ENCODE peak calls at places on chromosome 22, in ten cellular contexts. A is WTC11; B is stimulated activated CD8-positive, alpha-beta memory T cell treated with anti-CD3 and anti-CD28 coated beads, Interleukin-7, amount 100 ng/mL, for 24 hours; G is CD4-positive, alpha-beta T cell; W is AG09309; L is NAMALWA; R is sigmoid colon; U is GM03348; F is choroid plexus epithelial cell; V is cardiac fibroblast. S is an unnamed sample.

GRCh38 chr22:34914871-34915270 is 151.1 kb upstream of the ISX start:
- DNase-seq in G (no peak), B (no peak), U (no peak), W (no peak), R (no peak), L (no peak), F (no peak), V (no peak), A (no peak), S (no peak)

GRCh38 chr22:27597703-27598444 is 203.7 kb downstream of the MN1 start:
- DNase-seq in B (no peak), A (no peak), V (peak), G (no peak), W (no peak), R (no peak), F (peak), L (peak), U (no peak), S (no peak)

GRCh38 chr22:44023404-44024287 is 456 bp upstream of the PARVB start:
- DNase-seq in R (no peak), F (no peak), B (no peak), U (peak), G (no peak), L (peak), A (peak), V (peak), W (no peak), S (no peak)

GRCh38 chr22:19745155-19746133 is 15.1 kb upstream of the TBX1 start:
- DNase-seq in R (no peak), B (no peak), A (no peak), W (no peak), G (no peak), U (no peak), F (no peak), V (no peak), L (no peak), S (no peak)

GRCh38 chr22:45831394-45831793 is 145.6 kb downstream of the WNT7B start:
- DNase-seq in W (no peak), V (peak), B (no peak), A (no peak), U (peak), L (peak), G (no peak), F (peak), R (no peak), S (no peak)

GRCh38 chr22:26103023-26103422 is 66.2 kb upstream of the SEZ6L start:
- DNase-seq in B (no peak), R (no peak), G (no peak), L (no peak), W (no peak), V (no peak), A (no peak), F (no peak), U (no peak), S (no peak)

GRCh38 chr22:42203609-42204008 is 66.8 kb downstream of the TCF20 start:
- DNase-seq in V (no peak), G (no peak), W (no peak), U (no peak), R (no peak), B (no peak), F (no peak), A (no peak), L (no peak), S (no peak)

GRCh38 chr22:44304906-44305305 is 7.8 kb downstream of the SHISAL1 start:
- DNase-seq in A (no peak), B (no peak), G (no peak), U (no peak), R (no peak), V (no peak), L (no peak), F (no peak), W (no peak), S (no peak)

GRCh38 chr22:46079861-46080821 is 70.2 kb upstream of the PPARA start:
- DNase-seq in B (no peak), W (peak), G (no peak), U (peak), R (peak), L (no peak), A (peak), V (peak), F (no peak), S (no peak)

GRCh38 chr22:46845281-46846153 is 83.1 kb downstream of the TBC1D22A start:
- DNase-seq in A (no peak), F (peak), R (no peak), W (no peak), L (no peak), V (peak), G (no peak), B (no peak), U (peak), S (no peak)

GRCh38 chr22:41230399-41230785 is 10.3 kb downstream of the CHADL start:
- DNase-seq in F (no peak), L (no peak), B (no peak), R (no peak), G (no peak), V (no peak), A (no peak), W (no peak), U (no peak), S (no peak)

GRCh38 chr22:30876221-30876751 is 92.3 kb downstream of the MORC2 start:
- DNase-seq in U (no peak), L (no peak), R (peak), G (no peak), A (peak), V (no peak), F (no peak), B (no peak), W (no peak), S (no peak)

GRCh38 chr22:27193636-27194035 is 536.2 kb downstream of the MIAT start:
- DNase-seq in U (no peak), L (no peak), R (no peak), V (no peak), A (no peak), W (no peak), B (no peak), F (no peak), G (no peak), S (no peak)

GRCh38 chr22:46429327-46429853 is 93.9 kb downstream of the TRMU start:
- DNase-seq in R (no peak), A (no peak), V (no peak), L (no peak), B (no peak), F (no peak), U (no peak), W (no peak), G (no peak), S (no peak)

GRCh38 chr22:44710474-44711235 is 8.7 kb downstream of the PRR5 start:
- DNase-seq in L (peak), U (no peak), V (no peak), W (no peak), F (no peak), G (no peak), A (no peak), B (no peak), R (no peak), S (no peak)

GRCh38 chr22:28899199-28899853 is 16.0 kb downstream of the ZNRF3 start:
- DNase-seq in G (peak), A (no peak), F (no peak), B (no peak), R (peak), U (peak), L (peak), V (no peak), W (no peak), S (peak)

GRCh38 chr22:27996529-27996925 is 77.5 kb upstream of the PITPNB start:
- DNase-seq in A (no peak), U (no peak), G (no peak), V (no peak), W (no peak), B (no peak), L (no peak), R (peak), F (no peak), S (no peak)

GRCh38 chr22:32473388-32473952 is 1.1 kb upstream of the FBXO7 start:
- DNase-seq in F (peak), L (peak), V (peak), G (peak), W (peak), U (peak), B (no peak), A (no peak), R (no peak), S (no peak)

GRCh38 chr22:26124991-26125725 is 44.1 kb upstream of the SEZ6L start:
- DNase-seq in L (no peak), R (no peak), U (no peak), A (no peak), W (no peak), B (no peak), G (no peak), V (no peak), F (no peak), S (no peak)

GRCh38 chr22:46596819-46597218 is 23.4 kb upstream of the GRAMD4 start:
- DNase-seq in G (no peak), F (no peak), W (no peak), A (peak), R (no peak), U (no peak), B (no peak), L (no peak), V (no peak), S (peak)

GRCh38 chr22:48752451-48753380 is 1075.0 kb downstream of the BRD1 start:
- DNase-seq in L (no peak), G (no peak), F (no peak), R (peak), U (peak), A (no peak), V (no peak), W (no peak), B (no peak), S (no peak)

GRCh38 chr22:17260950-17261349 is 41.7 kb upstream of the ADA2 start:
- DNase-seq in B (no peak), U (no peak), F (no peak), R (no peak), A (peak), L (no peak), V (no peak), G (no peak), W (no peak), S (no peak)

GRCh38 chr22:42856179-42856864 is 751 bp downstream of the ARFGAP3 start:
- DNase-seq in W (no peak), R (peak), G (peak), B (peak), V (peak), F (no peak), A (peak), U (peak), L (peak), S (no peak)

GRCh38 chr22:48779661-48780596 is 1047.7 kb downstream of the BRD1 start:
- DNase-seq in V (no peak), G (no peak), R (peak), A (no peak), U (no peak), W (no peak), F (no peak), L (no peak), B (no peak), S (no peak)

GRCh38 chr22:29635734-29636357 is 32.4 kb downstream of the NF2 start:
- DNase-seq in W (peak), B (no peak), R (no peak), A (no peak), F (peak), V (peak), G (no peak), L (peak), U (peak), S (peak)

GRCh38 chr22:45510376-45511232 is 7.9 kb downstream of the FBLN1 start:
- DNase-seq in A (no peak), U (no peak), G (no peak), V (no peak), F (no peak), L (no peak), B (no peak), W (no peak), R (no peak), S (no peak)

GRCh38 chr22:43148581-43148980 is 2.8 kb upstream of the TSPO start:
- DNase-seq in L (peak), G (no peak), W (no peak), U (no peak), V (no peak), R (no peak), A (no peak), F (no peak), B (no peak), S (no peak)

GRCh38 chr22:44396727-44397722 is 84.3 kb upstream of the SHISAL1 start:
- DNase-seq in A (no peak), B (no peak), G (no peak), L (no peak), U (no peak), V (no peak), F (no peak), W (no peak), R (no peak), S (no peak)

GRCh38 chr22:37457093-37457893 is 28.9 kb downstream of the MFNG start:
- DNase-seq in A (peak), L (peak), F (peak), B (peak), R (no peak), G (peak), W (no peak), U (peak), V (peak), S (peak)

GRCh38 chr22:30998329-30998728 is 29.3 kb downstream of the TUG1 start:
- DNase-seq in U (no peak), A (no peak), L (no peak), V (no peak), R (no peak), G (no peak), F (no peak), W (no peak), B (no peak), S (no peak)

GRCh38 chr22:19121631-19122142 is 525 bp downstream of the DGCR2 start:
- DNase-seq in W (no peak), G (peak), V (peak), A (peak), F (peak), R (peak), B (no peak), U (peak), L (peak), S (peak)

GRCh38 chr22:44707752-44708151 is 5.7 kb downstream of the PRR5 start:
- DNase-seq in L (no peak), W (peak), F (no peak), V (no peak), R (no peak), U (no peak), A (no peak), B (no peak), G (no peak), S (no peak)

GRCh38 chr22:36770116-36770945 is 5.6 kb downstream of the IFT27 start:
- DNase-seq in V (no peak), L (no peak), A (no peak), U (no peak), R (peak), F (peak), G (no peak), W (no peak), B (no peak), S (no peak)

GRCh38 chr22:37483594-37484114 is 2.5 kb downstream of the MFNG start:
- DNase-seq in F (no peak), L (no peak), G (no peak), A (no peak), V (no peak), U (no peak), B (no peak), R (no peak), W (no peak), S (no peak)